ENCODE peak calls at places on chromosomes 11 and 22, in four cellular contexts. One of them, this sample, is unnamed.

GRCh38 chr11:127629200-127629599 is 628.6 kb upstream of the KIRREL3 start:
- DNase-seq in head of caudate nucleus: no peak
- DNase-seq in stimulated activated CD8-positive, alpha-beta memory T cell treated with anti-CD3 and anti-CD28 coated beads, Interleukin-7, amount 100 ng/mL, for 48 hours: no peak
- DNase-seq in MV-4-11: no peak
- DNase-seq in this sample: no peak

GRCh38 chr11:101470881-101471535 is 112.8 kb downstream of the TRPC6 start:
- DNase-seq in MV-4-11: no peak
- DNase-seq in head of caudate nucleus: no peak
- DNase-seq in stimulated activated CD8-positive, alpha-beta memory T cell treated with anti-CD3 and anti-CD28 coated beads, Interleukin-7, amount 100 ng/mL, for 48 hours: no peak
- DNase-seq in this sample: no peak

GRCh38 chr11:39741066-39741465 is 1718.4 kb downstream of the LRRC4C start:
- DNase-seq in head of caudate nucleus: no peak
- DNase-seq in stimulated activated CD8-positive, alpha-beta memory T cell treated with anti-CD3 and anti-CD28 coated beads, Interleukin-7, amount 100 ng/mL, for 48 hours: no peak
- DNase-seq in MV-4-11: no peak
- DNase-seq in this sample: no peak

GRCh38 chr11:132445966-132446365 is 1075.6 kb downstream of the NTM start:
- DNase-seq in MV-4-11: no peak
- DNase-seq in head of caudate nucleus: no peak
- DNase-seq in stimulated activated CD8-positive, alpha-beta memory T cell treated with anti-CD3 and anti-CD28 coated beads, Interleukin-7, amount 100 ng/mL, for 48 hours: no peak
- DNase-seq in this sample: no peak

GRCh38 chr11:20670932-20671403 is 1.6 kb downstream of the NELL1 start:
- DNase-seq in stimulated activated CD8-positive, alpha-beta memory T cell treated with anti-CD3 and anti-CD28 coated beads, Interleukin-7, amount 100 ng/mL, for 48 hours: no peak
- DNase-seq in MV-4-11: no peak
- DNase-seq in head of caudate nucleus: no peak
- DNase-seq in this sample: no peak

GRCh38 chr11:109435121-109435742 is 13.2 kb downstream of the C11orf87 start:
- DNase-seq in head of caudate nucleus: no peak
- DNase-seq in stimulated activated CD8-positive, alpha-beta memory T cell treated with anti-CD3 and anti-CD28 coated beads, Interleukin-7, amount 100 ng/mL, for 48 hours: no peak
- DNase-seq in MV-4-11: no peak
- DNase-seq in this sample: no peak

GRCh38 chr11:96894587-96894986 is 504.8 kb downstream of the JRKL start:
- DNase-seq in MV-4-11: no peak
- DNase-seq in head of caudate nucleus: no peak
- DNase-seq in stimulated activated CD8-positive, alpha-beta memory T cell treated with anti-CD3 and anti-CD28 coated beads, Interleukin-7, amount 100 ng/mL, for 48 hours: no peak
- DNase-seq in this sample: no peak

GRCh38 chr11:504053-504993 is 2.7 kb downstream of the RNH1 start:
- DNase-seq in stimulated activated CD8-positive, alpha-beta memory T cell treated with anti-CD3 and anti-CD28 coated beads, Interleukin-7, amount 100 ng/mL, for 48 hours: no peak
- DNase-seq in head of caudate nucleus: no peak
- DNase-seq in MV-4-11: peak; percentile 70
- DNase-seq in this sample: peak; percentile 52

GRCh38 chr22:35664955-35665577 is 16.8 kb downstream of the APOL6 start:
- DNase-seq in stimulated activated CD8-positive, alpha-beta memory T cell treated with anti-CD3 and anti-CD28 coated beads, Interleukin-7, amount 100 ng/mL, for 48 hours: no peak
- DNase-seq in head of caudate nucleus: no peak
- DNase-seq in MV-4-11: no peak
- DNase-seq in this sample: no peak

GRCh38 chr11:36155770-36156485 is 133.3 kb downstream of the COMMD9 start:
- DNase-seq in stimulated activated CD8-positive, alpha-beta memory T cell treated with anti-CD3 and anti-CD28 coated beads, Interleukin-7, amount 100 ng/mL, for 48 hours: no peak
- DNase-seq in MV-4-11: peak; percentile 16
- DNase-seq in head of caudate nucleus: peak; percentile 51
- DNase-seq in this sample: no peak

GRCh38 chr11:75429902-75430691 is 2.9 kb downstream of the KLHL35 start:
- DNase-seq in head of caudate nucleus: peak; percentile 63
- DNase-seq in stimulated activated CD8-positive, alpha-beta memory T cell treated with anti-CD3 and anti-CD28 coated beads, Interleukin-7, amount 100 ng/mL, for 48 hours: peak; percentile 29
- DNase-seq in MV-4-11: no peak
- DNase-seq in this sample: no peak

GRCh38 chr22:39906207-39906606 is 5.3 kb downstream of the GRAP2 start:
- DNase-seq in stimulated activated CD8-positive, alpha-beta memory T cell treated with anti-CD3 and anti-CD28 coated beads, Interleukin-7, amount 100 ng/mL, for 48 hours: no peak
- DNase-seq in head of caudate nucleus: no peak
- DNase-seq in MV-4-11: no peak
- DNase-seq in this sample: no peak

GRCh38 chr11:104663190-104664140 is 234.8 kb downstream of the CASP12 start:
- DNase-seq in stimulated activated CD8-positive, alpha-beta memory T cell treated with anti-CD3 and anti-CD28 coated beads, Interleukin-7, amount 100 ng/mL, for 48 hours: no peak
- DNase-seq in head of caudate nucleus: no peak
- DNase-seq in MV-4-11: no peak
- DNase-seq in this sample: no peak

GRCh38 chr11:61927501-61927900 is 10.1 kb upstream of the RAB3IL1 start:
- DNase-seq in stimulated activated CD8-positive, alpha-beta memory T cell treated with anti-CD3 and anti-CD28 coated beads, Interleukin-7, amount 100 ng/mL, for 48 hours: no peak
- DNase-seq in head of caudate nucleus: no peak
- DNase-seq in MV-4-11: peak; percentile 16
- DNase-seq in this sample: no peak

GRCh38 chr11:7278314-7278917 is 26.7 kb downstream of the SYT9 start:
- DNase-seq in stimulated activated CD8-positive, alpha-beta memory T cell treated with anti-CD3 and anti-CD28 coated beads, Interleukin-7, amount 100 ng/mL, for 48 hours: no peak
- DNase-seq in head of caudate nucleus: no peak
- DNase-seq in MV-4-11: no peak
- DNase-seq in this sample: no peak

GRCh38 chr11:11988099-11988651 is 20.3 kb downstream of the DKK3 start:
- DNase-seq in head of caudate nucleus: peak; percentile 7
- DNase-seq in MV-4-11: no peak
- DNase-seq in stimulated activated CD8-positive, alpha-beta memory T cell treated with anti-CD3 and anti-CD28 coated beads, Interleukin-7, amount 100 ng/mL, for 48 hours: no peak
- DNase-seq in this sample: no peak

GRCh38 chr11:16902979-16903378 is 111.2 kb downstream of the PLEKHA7 start:
- DNase-seq in head of caudate nucleus: no peak
- DNase-seq in stimulated activated CD8-positive, alpha-beta memory T cell treated with anti-CD3 and anti-CD28 coated beads, Interleukin-7, amount 100 ng/mL, for 48 hours: no peak
- DNase-seq in MV-4-11: no peak
- DNase-seq in this sample: no peak

GRCh38 chr11:92340839-92341238 is 116.2 kb downstream of the FAT3 start:
- DNase-seq in head of caudate nucleus: no peak
- DNase-seq in MV-4-11: no peak
- DNase-seq in stimulated activated CD8-positive, alpha-beta memory T cell treated with anti-CD3 and anti-CD28 coated beads, Interleukin-7, amount 100 ng/mL, for 48 hours: no peak
- DNase-seq in this sample: no peak

GRCh38 chr11:117457835-117458234 is 130.2 kb downstream of the CEP164 start:
- DNase-seq in head of caudate nucleus: no peak
- DNase-seq in MV-4-11: no peak
- DNase-seq in stimulated activated CD8-positive, alpha-beta memory T cell treated with anti-CD3 and anti-CD28 coated beads, Interleukin-7, amount 100 ng/mL, for 48 hours: no peak
- DNase-seq in this sample: no peak

GRCh38 chr11:65209711-65210360 is 28.1 kb downstream of the CAPN1 start:
- DNase-seq in MV-4-11: no peak
- DNase-seq in stimulated activated CD8-positive, alpha-beta memory T cell treated with anti-CD3 and anti-CD28 coated beads, Interleukin-7, amount 100 ng/mL, for 48 hours: no peak
- DNase-seq in head of caudate nucleus: no peak
- DNase-seq in this sample: no peak

GRCh38 chr11:64516226-64516625 is 74.8 kb upstream of the SLC22A12 start:
- DNase-seq in MV-4-11: peak; percentile 50
- DNase-seq in stimulated activated CD8-positive, alpha-beta memory T cell treated with anti-CD3 and anti-CD28 coated beads, Interleukin-7, amount 100 ng/mL, for 48 hours: no peak
- DNase-seq in head of caudate nucleus: no peak
- DNase-seq in this sample: no peak

GRCh38 chr11:26227311-26227710 is 104.6 kb upstream of the ANO3 start:
- DNase-seq in stimulated activated CD8-positive, alpha-beta memory T cell treated with anti-CD3 and anti-CD28 coated beads, Interleukin-7, amount 100 ng/mL, for 48 hours: no peak
- DNase-seq in MV-4-11: peak; percentile 39
- DNase-seq in head of caudate nucleus: no peak
- DNase-seq in this sample: no peak

GRCh38 chr11:22670803-22671202 is 4.4 kb downstream of the GAS2 start:
- DNase-seq in stimulated activated CD8-positive, alpha-beta memory T cell treated with anti-CD3 and anti-CD28 coated beads, Interleukin-7, amount 100 ng/mL, for 48 hours: no peak
- DNase-seq in MV-4-11: peak; percentile 4
- DNase-seq in head of caudate nucleus: no peak
- DNase-seq in this sample: no peak

GRCh38 chr22:20751185-20751851 is 22.6 kb upstream of the SERPIND1 start:
- DNase-seq in MV-4-11: no peak
- DNase-seq in stimulated activated CD8-positive, alpha-beta memory T cell treated with anti-CD3 and anti-CD28 coated beads, Interleukin-7, amount 100 ng/mL, for 48 hours: no peak
- DNase-seq in head of caudate nucleus: peak; percentile 54
- DNase-seq in this sample: no peak

GRCh38 chr11:12441081-12441801 is 63.9 kb downstream of the PARVA start:
- DNase-seq in MV-4-11: no peak
- DNase-seq in head of caudate nucleus: no peak
- DNase-seq in stimulated activated CD8-positive, alpha-beta memory T cell treated with anti-CD3 and anti-CD28 coated beads, Interleukin-7, amount 100 ng/mL, for 48 hours: no peak
- DNase-seq in this sample: no peak

GRCh38 chr11:123371506-123372297 is 58.4 kb upstream of the GRAMD1B start:
- DNase-seq in MV-4-11: no peak
- DNase-seq in head of caudate nucleus: no peak
- DNase-seq in stimulated activated CD8-positive, alpha-beta memory T cell treated with anti-CD3 and anti-CD28 coated beads, Interleukin-7, amount 100 ng/mL, for 48 hours: no peak
- DNase-seq in this sample: no peak

GRCh38 chr22:38943882-38944281 is 13.5 kb upstream of the APOBEC3A start:
- DNase-seq in stimulated activated CD8-positive, alpha-beta memory T cell treated with anti-CD3 and anti-CD28 coated beads, Interleukin-7, amount 100 ng/mL, for 48 hours: no peak
- DNase-seq in head of caudate nucleus: no peak
- DNase-seq in MV-4-11: no peak
- DNase-seq in this sample: no peak

GRCh38 chr11:132402056-132402684 is 1031.8 kb downstream of the NTM start:
- DNase-seq in stimulated activated CD8-positive, alpha-beta memory T cell treated with anti-CD3 and anti-CD28 coated beads, Interleukin-7, amount 100 ng/mL, for 48 hours: no peak
- DNase-seq in MV-4-11: no peak
- DNase-seq in head of caudate nucleus: peak; percentile 43
- DNase-seq in this sample: no peak

GRCh38 chr11:111797145-111797581 is 31.0 kb upstream of the PPP2R1B start:
- DNase-seq in stimulated activated CD8-positive, alpha-beta memory T cell treated with anti-CD3 and anti-CD28 coated beads, Interleukin-7, amount 100 ng/mL, for 48 hours: no peak
- DNase-seq in MV-4-11: peak; percentile 98
- DNase-seq in head of caudate nucleus: no peak
- DNase-seq in this sample: peak; percentile 15

GRCh38 chr11:65577756-65578109 is 1.9 kb downstream of the EHBP1L1 start:
- DNase-seq in stimulated activated CD8-positive, alpha-beta memory T cell treated with anti-CD3 and anti-CD28 coated beads, Interleukin-7, amount 100 ng/mL, for 48 hours: no peak
- DNase-seq in MV-4-11: no peak
- DNase-seq in head of caudate nucleus: no peak
- DNase-seq in this sample: no peak

GRCh38 chr22:42269407-42270177 is 861 bp downstream of the TCF20 start:
- DNase-seq in MV-4-11: no peak
- DNase-seq in stimulated activated CD8-positive, alpha-beta memory T cell treated with anti-CD3 and anti-CD28 coated beads, Interleukin-7, amount 100 ng/mL, for 48 hours: peak; percentile 71
- DNase-seq in head of caudate nucleus: peak; percentile 29
- DNase-seq in this sample: no peak